ENCODE peak calls at places on chromosomes 3 and 15, in four cellular contexts. U is HepG2, H is K562, R is WTC11. G is an unnamed sample.
A peak's percentile ranks its signal among the peaks of the same experiment; 100 is the strongest.

GRCh38 chr15:90912770-90913075 is 9.6 kb downstream of the MAN2A2 start:
- DNase-seq in U (no peak), H (no peak), R (no peak), G (no peak)

GRCh38 chr3:104909188-104909587 is 457.5 kb upstream of the ALCAM start:
- DNase-seq in U (no peak), H (no peak), R (no peak), G (no peak)

GRCh38 chr3:141410861-141411771 is 42.8 kb downstream of the ZBTB38 start:
- DNase-seq in U (no peak), H (no peak), R (no peak), G (no peak)

GRCh38 chr3:132972333-132972732 is 65.9 kb upstream of the TMEM108 start:
- DNase-seq in U (no peak), H (no peak), R (no peak), G (no peak)

GRCh38 chr3:66439666-66440344 is 61.0 kb downstream of the LRIG1 start:
- DNase-seq in U (no peak), H (no peak), R (no peak), G (no peak)

GRCh38 chr3:127814325-127814781 is 8.0 kb downstream of the MGLL start:
- DNase-seq in U (no peak), H (no peak), R (no peak), G (no peak)

GRCh38 chr3:188244395-188244861 is 90.5 kb downstream of the LPP start:
- DNase-seq in U (no peak), H (no peak), R (no peak), G (no peak)

GRCh38 chr3:121064121-121064520 is 156.1 kb downstream of the STXBP5L start:
- DNase-seq in U (peak; percentile 2), H (no peak), R (no peak), G (no peak)

GRCh38 chr3:182172534-182172933 is 460.8 kb downstream of the SOX2 start:
- DNase-seq in U (no peak), H (no peak), R (no peak), G (no peak)

GRCh38 chr3:102225407-102226132 is 209.2 kb upstream of the ZPLD1 start:
- DNase-seq in U (peak; percentile 41), H (no peak), R (no peak), G (peak; percentile 45)

GRCh38 chr15:48096813-48097212 is 24.0 kb upstream of the SLC24A5 start:
- DNase-seq in U (no peak), H (no peak), R (no peak), G (no peak)

GRCh38 chr3:152609891-152610290 is 225.0 kb upstream of the P2RY1 start:
- DNase-seq in U (no peak), H (no peak), R (no peak), G (no peak)

GRCh38 chr15:36911322-36911944 is 188.9 kb downstream of the MEIS2 start:
- DNase-seq in U (peak; percentile 21), H (no peak), R (no peak), G (no peak)

GRCh38 chr15:71962537-71962936 is 152.2 kb downstream of the NR2E3 start:
- DNase-seq in U (peak; percentile 3), H (no peak), R (no peak), G (no peak)

GRCh38 chr3:146166450-146167222 is 5.7 kb upstream of the PLOD2 start:
- DNase-seq in U (peak; percentile 58), H (no peak), R (no peak), G (no peak)

GRCh38 chr3:37703633-37704032 is 158.0 kb upstream of the CTDSPL start:
- DNase-seq in U (no peak), H (no peak), R (no peak), G (no peak)

GRCh38 chr3:53082736-53083135 is 36.9 kb upstream of the SFMBT1 start:
- DNase-seq in U (no peak), H (no peak), R (no peak), G (no peak)

GRCh38 chr3:53085476-53085875 is 39.6 kb upstream of the SFMBT1 start:
- DNase-seq in U (no peak), H (no peak), R (no peak), G (no peak)

GRCh38 chr3:53083949-53084309 is 38.1 kb upstream of the SFMBT1 start:
- DNase-seq in U (no peak), H (peak; percentile 59), R (no peak), G (no peak)

GRCh38 chr3:53084310-53085001 is 38.6 kb upstream of the SFMBT1 start:
- DNase-seq in U (peak; percentile 41), H (peak; percentile 32), R (peak; percentile 3), G (no peak)

GRCh38 chr3:53083496-53083895 is 37.6 kb upstream of the SFMBT1 start:
- DNase-seq in U (no peak), H (no peak), R (no peak), G (no peak)
- TF ChIP-seq ELF4 in U (no peak), H (no peak), R (no peak), G (no peak)

DNA sequence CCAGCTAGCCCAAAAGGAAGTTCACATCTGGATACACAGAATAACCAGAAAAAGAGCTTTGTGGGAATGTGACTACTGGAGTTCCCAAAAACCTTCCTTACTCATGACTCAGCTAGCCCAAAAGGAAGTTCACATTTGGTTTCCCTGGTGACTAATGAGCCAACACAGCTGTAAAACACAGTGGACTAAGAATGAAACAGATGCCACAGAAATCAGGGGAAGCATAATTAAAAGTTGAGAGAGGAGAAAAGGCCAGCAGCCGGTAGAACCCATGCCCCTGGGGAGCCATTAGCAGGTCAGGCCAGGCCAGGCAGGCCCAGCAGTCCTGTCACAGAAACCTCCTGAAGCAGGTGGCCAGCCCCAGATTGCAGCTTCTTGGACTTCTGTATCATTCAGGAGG is 130.3 kb downstream of the GHSR start:
- DNase-seq in U (no peak), H (no peak), R (no peak), G (no peak)
- TF ChIP-seq ELF4 in U (no peak), H (no peak), R (no peak), G (no peak)

GRCh38 chr15:88144921-88145320 is 111.6 kb downstream of the NTRK3 start:
- DNase-seq in U (no peak), H (no peak), R (no peak), G (no peak)
- TF ChIP-seq ELF4 in U (no peak), H (no peak), R (no peak), G (no peak)

GRCh38 chr3:62615258-62615840 is 242.0 kb upstream of the FEZF2 start:
- DNase-seq in U (no peak), H (no peak), R (no peak), G (no peak)

GRCh38 chr3:62614527-62614926 is 241.2 kb upstream of the FEZF2 start:
- DNase-seq in U (no peak), H (no peak), R (no peak), G (no peak)

GRCh38 chr3:62607287-62608029 is 234.1 kb upstream of the FEZF2 start:
- DNase-seq in U (no peak), H (no peak), R (no peak), G (no peak)

DNA sequence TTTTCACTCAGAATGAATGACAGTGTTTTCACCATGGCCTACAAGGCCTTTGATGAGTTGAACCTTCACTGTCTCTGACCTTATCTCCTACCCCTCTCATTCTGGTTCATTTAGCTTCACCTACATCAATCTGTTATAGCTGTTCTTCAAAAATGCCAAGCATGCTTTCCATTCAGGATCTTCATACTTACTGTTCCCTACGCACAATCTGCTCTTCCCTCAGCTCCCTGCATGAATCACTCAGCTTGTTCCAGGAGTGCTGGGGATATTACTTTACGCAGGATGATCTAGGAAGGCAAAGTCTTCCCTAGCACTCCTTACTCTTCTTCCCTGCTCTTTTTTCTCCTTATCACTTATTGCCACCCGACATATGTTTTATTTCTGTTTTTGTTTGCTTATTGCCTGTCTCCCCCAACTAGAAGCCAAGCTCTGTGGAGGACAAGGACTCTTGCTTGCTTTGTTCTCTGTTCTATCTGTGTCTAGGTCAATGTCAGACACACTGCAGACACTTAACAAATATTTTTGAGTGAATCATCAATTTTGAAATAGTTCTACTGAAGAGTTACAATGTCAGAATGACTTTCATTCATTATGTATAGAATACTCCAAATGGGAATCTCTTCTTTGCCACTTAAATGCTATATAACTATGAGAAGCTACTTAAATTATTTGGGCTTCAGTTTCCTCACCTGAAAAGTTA is 238.3 kb upstream of the FEZF2 start:
- DNase-seq in U (no peak), H (no peak), R (no peak), G (no peak)
- TF ChIP-seq ELF4 in U (no peak), H (no peak), R (no peak), G (no peak)

DNA sequence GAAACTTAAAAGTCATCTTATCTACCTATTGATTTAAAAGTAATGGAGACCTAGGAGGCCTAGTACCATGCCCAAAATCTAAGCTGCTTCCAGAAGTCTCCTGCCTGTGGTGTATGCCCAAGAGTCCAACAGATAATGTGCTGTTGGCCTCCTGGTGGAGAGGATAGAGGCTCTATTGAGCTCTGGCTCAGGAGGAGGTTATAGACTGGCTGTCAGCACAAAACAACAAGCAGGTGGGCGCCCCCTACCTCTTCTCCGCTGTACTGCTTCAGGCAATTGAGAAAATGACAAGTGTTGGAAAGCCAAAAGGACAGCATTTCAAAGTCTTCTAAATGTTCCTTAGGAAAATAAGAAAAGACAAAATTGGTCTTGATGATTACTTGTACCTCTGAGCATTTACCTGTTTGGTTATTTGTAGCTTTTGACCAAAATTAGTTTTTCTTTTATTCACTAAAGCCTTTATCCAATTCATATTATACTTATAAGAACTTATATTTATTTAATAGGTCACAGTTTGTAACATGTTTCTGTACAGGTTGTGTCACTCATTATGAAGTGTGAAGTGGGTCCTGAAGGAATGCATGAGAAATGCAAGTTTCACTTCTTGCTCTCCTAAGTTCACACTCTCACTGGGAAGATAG is 17.2 kb upstream of the GNB5 start:
- DNase-seq in U (peak; percentile 76), H (peak; percentile 70), R (peak; percentile 86), G (peak; percentile 71)
- TF ChIP-seq ELF4 in U (no peak), H (no peak), R (no peak), G (no peak)

DNA sequence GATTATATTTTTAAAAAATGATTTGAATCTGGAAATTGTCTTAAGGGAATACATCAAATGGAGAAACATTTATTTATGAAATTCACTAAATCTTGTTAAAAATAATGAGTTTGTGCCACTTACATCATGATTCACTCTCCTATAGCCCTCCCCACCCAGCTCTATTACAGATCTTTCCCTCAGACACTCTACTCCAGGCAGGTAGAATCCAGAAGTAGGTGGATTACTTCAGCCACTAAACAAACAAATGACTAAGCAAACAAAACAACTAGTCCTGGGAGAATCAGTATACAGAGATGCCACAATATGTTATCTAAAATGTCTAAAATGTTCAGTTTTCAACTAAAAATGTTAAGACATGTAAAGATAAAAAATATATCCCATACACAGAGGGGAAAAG is 608.1 kb upstream of the UBE2E2 start:
- DNase-seq in U (no peak), H (no peak), R (no peak), G (no peak)
- TF ChIP-seq ELF4 in U (no peak), H (no peak), R (no peak), G (no peak)

GRCh38 chr3:89098173-89098572 is 9.2 kb upstream of the EPHA3 start:
- DNase-seq in U (no peak), H (no peak), R (no peak), G (no peak)
- TF ChIP-seq ELF4 in U (no peak), H (no peak), R (no peak), G (no peak)

DNA sequence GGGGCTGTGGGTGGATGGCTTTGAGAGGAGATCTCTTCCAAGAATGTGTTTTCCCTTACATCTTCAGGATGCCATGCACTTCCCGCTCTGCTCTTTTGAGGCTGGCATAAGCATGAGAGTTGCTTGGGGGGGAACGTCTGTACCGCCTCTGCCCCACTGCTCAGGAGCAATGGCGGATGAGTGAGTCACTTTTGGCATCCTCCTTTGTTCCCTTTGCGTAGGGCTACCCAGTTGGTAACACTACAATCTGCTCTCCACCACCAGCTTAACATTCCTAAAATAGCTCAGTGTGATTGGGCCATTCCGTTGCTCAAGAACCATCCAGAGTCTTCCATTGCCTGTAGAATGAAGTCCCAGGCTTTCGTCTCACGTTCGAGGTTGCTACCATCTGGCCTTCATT is 154.5 kb downstream of the RPLP1 start:
- DNase-seq in U (no peak), H (no peak), R (no peak), G (no peak)
- TF ChIP-seq ELF4 in U (no peak), H (no peak), R (no peak), G (no peak)